ENCODE peak calls at places on chromosome 5, in five cellular contexts. L, Q, X, I and C are unnamed samples.

GRCh38 chr5:96245401-96246091 is 187.5 kb downstream of the PCSK1 start:
- DNase-seq in L (no peak), I (no peak), X (no peak), Q (no peak), C (no peak)

GRCh38 chr5:88390007-88390385 is 121.4 kb upstream of the TMEM161B start:
- DNase-seq in X (no peak), I (no peak), L (no peak), Q (no peak), C (no peak)

GRCh38 chr5:35198096-35198495 is 32.2 kb downstream of the PRLR start:
- DNase-seq in Q (peak; percentile 40), X (no peak), I (peak; percentile 89), L (no peak), C (no peak)

GRCh38 chr5:95261369-95262175 is 23.3 kb downstream of the MCTP1 start:
- DNase-seq in L (no peak), I (no peak), X (peak; percentile 27), Q (no peak), C (no peak)

GRCh38 chr5:1285883-1286291 is 9.0 kb downstream of the TERT start:
- DNase-seq in X (no peak), I (no peak), L (no peak), Q (no peak), C (peak; percentile 53)

GRCh38 chr5:143955140-143955539 is 143.2 kb downstream of the HMHB1 start:
- DNase-seq in L (no peak), Q (peak; percentile 12), X (no peak), I (no peak), C (no peak)

GRCh38 chr5:68271124-68271523 is 55.6 kb downstream of the PIK3R1 start:
- DNase-seq in I (no peak), Q (no peak), L (no peak), X (no peak), C (no peak)

GRCh38 chr5:168646335-168646734 is 67.2 kb upstream of the PANK3 start:
- DNase-seq in Q (no peak), I (no peak), L (no peak), X (no peak), C (no peak)

GRCh38 chr5:179262126-179262920 is 82.9 kb downstream of the ADAMTS2 start:
- DNase-seq in X (no peak), I (no peak), L (no peak), Q (no peak), C (peak; percentile 58)

GRCh38 chr5:38509185-38509584 is 47.3 kb downstream of the LIFR start:
- DNase-seq in X (no peak), Q (no peak), I (no peak), L (no peak), C (no peak)

GRCh38 chr5:57111993-57112392 is 61.9 kb upstream of the GPBP1 start:
- DNase-seq in I (no peak), L (no peak), Q (no peak), X (no peak), C (no peak)

GRCh38 chr5:54902817-54903473 is 82.4 kb downstream of the ESM1 start:
- DNase-seq in X (peak; percentile 89), I (no peak), L (no peak), Q (no peak), C (no peak)

GRCh38 chr5:125639858-125640257 is 783.4 kb upstream of the GRAMD2B start:
- DNase-seq in X (no peak), L (no peak), Q (no peak), I (no peak), C (no peak)

GRCh38 chr5:178256746-178257145 is 24.1 kb upstream of the PHYKPL start:
- DNase-seq in X (no peak), I (no peak), Q (no peak), L (no peak), C (no peak)

GRCh38 chr5:41371741-41372140 is 138.7 kb downstream of the PLCXD3 start:
- DNase-seq in Q (no peak), I (no peak), L (no peak), X (no peak), C (no peak)

DNA sequence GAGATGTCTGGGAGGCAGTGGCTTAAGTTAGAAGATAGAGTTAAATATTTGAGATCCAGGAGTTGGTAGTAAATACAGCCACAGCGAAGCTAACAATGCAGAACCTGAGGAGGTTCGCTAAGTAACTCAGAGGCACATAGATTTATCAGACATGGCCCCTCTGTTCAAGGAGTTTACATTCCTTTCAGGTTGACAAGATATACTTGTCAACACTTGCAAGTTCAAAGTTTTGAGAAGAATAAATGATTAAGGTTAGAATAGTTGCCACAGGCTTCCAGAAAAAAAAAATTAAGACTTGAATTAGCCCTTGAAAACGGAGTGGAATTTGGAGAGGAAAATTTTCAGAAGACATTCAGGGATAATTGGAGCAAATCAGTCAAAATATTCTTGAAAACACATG is 658.3 kb upstream of the WWC1 start:
- DNase-seq in L (no peak), Q (no peak), X (no peak), I (no peak), C (no peak)
- H3K27ac ChIP-seq in L (no peak overlapping the region), Q (no peak overlapping the region), X (no peak overlapping the region), I (no peak overlapping the region), C (no peak overlapping the region)

GRCh38 chr5:140345919-140346347 is 470 bp downstream of the HBEGF start:
- DNase-seq in L (no peak), X (no peak), Q (peak; percentile 87), I (peak; percentile 49), C (no peak)

GRCh38 chr5:140346348-140347221 is at the start of gene HBEGF:
- DNase-seq in I (peak; percentile 83), Q (peak; percentile 88), X (peak; percentile 63), L (peak; percentile 20), C (peak; percentile 90)

GRCh38 chr5:140342896-140343295 is 3.5 kb downstream of the HBEGF start:
- DNase-seq in Q (no peak), I (no peak), X (peak; percentile 42), L (no peak), C (no peak)

GRCh38 chr5:140347382-140347781 is 979 bp upstream of the HBEGF start:
- DNase-seq in I (no peak), X (no peak), Q (peak; percentile 49), L (no peak), C (no peak)

GRCh38 chr5:140344683-140345423 is 1.6 kb downstream of the HBEGF start:
- DNase-seq in X (no peak), I (no peak), L (no peak), Q (peak; percentile 82), C (no peak)
- H3K4me1 ChIP-seq in X (peaks cover 28% of the 10 kb centered on the region), I (peaks cover 18% of the 10 kb centered on the region), L (peaks cover 27% of the 10 kb centered on the region), Q (peaks cover 68% of the 10 kb centered on the region), C (peaks cover 4% of the 10 kb centered on the region)

GRCh38 chr5:141814064-141814982 is 63.9 kb downstream of the PCDH1 start:
- DNase-seq in X (peak; percentile 20), L (peak; percentile 7), Q (no peak), I (peak; percentile 26), C (no peak)

GRCh38 chr5:141816598-141817399 is 61.4 kb downstream of the PCDH1 start:
- DNase-seq in Q (no peak), I (no peak), X (no peak), L (no peak), C (no peak)

GRCh38 chr5:141815051-141815795 is 63.0 kb downstream of the PCDH1 start:
- DNase-seq in Q (no peak), I (no peak), X (no peak), L (no peak), C (no peak)

GRCh38 chr5:141817631-141818030 is 60.6 kb downstream of the PCDH1 start:
- DNase-seq in X (no peak), I (no peak), Q (no peak), L (no peak), C (no peak)

DNA sequence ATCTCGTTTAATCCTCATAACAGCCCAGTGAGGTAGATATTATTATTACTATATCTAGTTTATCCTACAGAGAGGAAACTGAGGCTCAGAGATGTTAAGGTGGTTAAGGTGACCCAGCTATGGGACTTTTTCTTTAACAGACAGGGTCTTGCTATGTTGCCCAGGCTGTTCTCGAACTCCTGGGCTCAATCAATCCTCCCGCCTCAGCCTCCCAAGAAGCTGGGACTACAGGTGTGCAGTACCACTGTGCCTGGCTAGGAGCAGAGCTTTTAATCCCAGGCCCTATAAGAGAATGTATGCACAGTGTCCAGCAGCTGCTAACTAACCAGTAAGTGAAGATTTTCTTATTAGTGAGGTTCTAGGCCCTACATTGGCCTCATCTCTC is 62.4 kb downstream of the PCDH1 start:
- DNase-seq in X (no peak), L (no peak), I (no peak), Q (no peak), C (no peak)
- H3K27ac ChIP-seq in X (no peak overlapping the region), L (no peak overlapping the region), I (no peak overlapping the region), Q (peak overlapping the region; percentile 69), C (no peak overlapping the region)

GRCh38 chr5:14200312-14200990 is 57.3 kb downstream of the TRIO start:
- DNase-seq in I (no peak), Q (no peak), X (no peak), L (no peak), C (no peak)

GRCh38 chr5:14202462-14202861 is 59.3 kb downstream of the TRIO start:
- DNase-seq in L (no peak), I (no peak), X (no peak), Q (no peak), C (no peak)

GRCh38 chr5:14204011-14204670 is 61.0 kb downstream of the TRIO start:
- DNase-seq in L (no peak), I (no peak), X (no peak), Q (no peak), C (no peak)

GRCh38 chr5:14199902-14200301 is 56.8 kb downstream of the TRIO start:
- DNase-seq in Q (peak; percentile 72), I (no peak), L (no peak), X (no peak), C (no peak)

GRCh38 chr5:14201325-14202061 is 58.4 kb downstream of the TRIO start:
- DNase-seq in I (no peak), X (no peak), L (no peak), Q (no peak), C (no peak)
- H3K4me1 ChIP-seq in I (peaks cover 10% of the 10 kb centered on the region), X (no peaks in the 10 kb centered on the region), L (no peaks in the 10 kb centered on the region), Q (peaks cover 58% of the 10 kb centered on the region), C (peaks cover 7% of the 10 kb centered on the region)